ENCODE peak calls at places on chromosome 3, in six cellular contexts. O, V, G, N, K and T are unnamed samples.

GRCh38 chr3:146655333-146655996 is 50.3 kb upstream of the PLSCR5 start:
- DNase-seq in O (no peak), V (no peak), G (no peak), N (no peak), K (no peak), T (no peak)

GRCh38 chr3:134249442-134249841 is 1.2 kb downstream of the RYK start:
- DNase-seq in O (no peak), V (no peak), G (no peak), N (no peak), K (no peak), T (no peak)

GRCh38 chr3:108319428-108320053 is 23.2 kb downstream of the HHLA2 start:
- DNase-seq in O (peak), V (no peak), G (no peak), N (no peak), K (no peak), T (peak)

GRCh38 chr3:108497271-108497670 is 13.1 kb downstream of the MYH15 start:
- DNase-seq in O (no peak), V (no peak), G (no peak), N (no peak), K (no peak), T (no peak)

GRCh38 chr3:141255864-141256263 is 24.2 kb downstream of the PXYLP1 start:
- DNase-seq in O (no peak), V (peak), G (no peak), N (no peak), K (no peak), T (no peak)

GRCh38 chr3:87771338-87772059 is 287.3 kb downstream of the CGGBP1 start:
- DNase-seq in O (peak), V (peak), G (no peak), N (no peak), K (no peak), T (no peak)

GRCh38 chr3:42871592-42872196 is 4.0 kb downstream of the CYP8B1 start:
- DNase-seq in O (no peak), V (no peak), G (no peak), N (no peak), K (no peak), T (no peak)

GRCh38 chr3:88280326-88280725 is 130.6 kb downstream of the C3orf38 start:
- DNase-seq in O (no peak), V (no peak), G (no peak), N (no peak), K (no peak), T (no peak)

DNA sequence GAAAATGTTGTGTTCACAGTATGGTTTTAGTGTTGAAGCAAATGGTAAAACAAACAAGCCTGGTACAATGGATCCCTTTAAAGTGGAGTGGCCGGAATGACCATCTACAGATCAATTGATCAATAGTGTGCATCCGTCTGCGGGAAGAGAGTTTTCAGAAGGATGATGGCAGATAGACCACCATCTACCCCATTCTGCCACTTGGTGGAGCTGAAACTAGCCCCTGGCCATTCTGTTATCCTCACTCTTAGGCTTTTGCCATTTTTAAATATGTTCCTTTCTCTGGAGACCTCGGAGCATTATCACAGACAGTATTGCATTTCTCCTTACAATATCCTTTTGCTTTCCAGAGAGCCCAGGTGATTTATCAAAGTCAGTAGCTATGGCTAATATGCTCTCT is 258.9 kb upstream of the CFAP20DC start:
- DNase-seq in O (no peak), V (no peak), G (no peak), N (no peak), K (no peak), T (no peak)
- TF ChIP-seq CTCF in O (no peak), V (peak), G (no peak), N (no peak), K (no peak), T (peak)

GRCh38 chr3:61871646-61872045 is 310.3 kb downstream of the PTPRG start:
- DNase-seq in O (no peak), V (no peak), G (no peak), N (no peak), K (no peak), T (no peak)
- H3K4me3 ChIP-seq in O (no peak), V (no peak), G (no peak), N (no peak), K (no peak), T (no peak)

GRCh38 chr3:184248454-184249411 is at the start of gene ALG3:
- DNase-seq in O (peak), V (peak), G (peak), N (peak), K (peak), T (peak)
- TF ChIP-seq CTCF in O (no peak), V (no peak), G (no peak), N (no peak), K (no peak), T (no peak)

GRCh38 chr3:197846491-197846890 is 55.4 kb downstream of the LRCH3 start:
- DNase-seq in O (no peak), V (no peak), G (no peak), N (no peak), K (no peak), T (no peak)

DNA sequence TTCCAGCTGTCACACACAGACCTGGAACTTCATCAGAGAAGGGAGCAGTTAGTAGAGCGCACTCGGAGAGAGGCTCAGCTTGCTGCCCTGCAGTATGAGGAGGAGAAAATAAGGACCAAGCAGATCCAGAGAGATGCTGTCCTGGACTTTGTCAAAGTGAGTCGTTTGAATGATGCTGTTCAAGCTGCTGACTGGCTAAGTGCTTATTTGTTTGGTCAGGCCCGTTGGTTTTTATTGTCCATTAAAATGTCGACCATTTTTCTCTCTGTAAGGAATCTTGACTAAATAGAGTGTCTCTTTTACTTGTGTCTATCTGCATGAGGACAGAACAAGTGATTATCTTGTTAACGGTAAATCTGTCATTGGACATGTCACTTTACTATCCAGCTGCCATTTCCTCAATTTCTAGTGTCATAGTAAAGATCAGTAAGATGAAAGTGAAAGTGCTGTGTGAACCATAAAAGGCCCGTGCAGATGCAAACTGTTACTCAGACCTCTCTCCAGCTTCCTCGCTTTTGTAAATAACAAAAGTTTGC is 56.9 kb downstream of the LRCH3 start:
- DNase-seq in O (no peak), V (peak), G (no peak), N (no peak), K (no peak), T (no peak)
- H3K4me3 ChIP-seq in O (no peak), V (no peak), G (peak), N (no peak), K (no peak), T (no peak)

DNA sequence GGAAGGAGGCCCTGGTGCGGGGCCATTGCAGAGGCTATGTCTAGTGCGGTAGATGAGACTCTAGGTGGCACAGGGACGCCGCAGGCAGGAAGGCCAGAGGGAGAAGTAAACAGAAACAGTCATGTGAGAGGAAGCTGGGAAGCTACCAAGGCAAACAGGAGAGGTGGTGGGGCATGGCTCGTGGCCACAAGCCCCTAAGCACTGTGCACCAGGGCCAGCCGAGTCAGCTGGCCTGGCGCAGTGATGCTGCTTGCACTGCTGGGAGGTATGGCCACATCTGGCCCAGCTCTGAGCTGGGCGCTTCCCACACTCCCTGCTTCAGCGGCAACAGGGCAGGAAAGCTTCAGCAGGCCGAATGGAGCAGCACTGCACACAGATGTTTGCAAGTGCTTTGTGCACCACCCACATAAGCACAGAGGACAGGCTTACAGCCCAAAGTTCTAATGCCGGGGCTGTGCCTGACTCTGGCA is 76.6 kb downstream of the SRGAP3 start:
- DNase-seq in O (no peak), V (peak), G (no peak), N (no peak), K (no peak), T (no peak)
- TF ChIP-seq CTCF in O (no peak), V (no peak), G (no peak), N (no peak), K (no peak), T (no peak)

GRCh38 chr3:41158947-41159346 is 40.4 kb upstream of the CTNNB1 start:
- DNase-seq in O (peak), V (no peak), G (no peak), N (peak), K (no peak), T (no peak)
- H3K4me3 ChIP-seq in O (no peak), V (no peak), G (no peak), N (no peak), K (no peak), T (no peak)